ENCODE peak calls at places on chromosomes 7 and 10, in eight cellular contexts. One of them, this sample, is unnamed.

GRCh38 chr7:7190142-7190541 is 7.8 kb downstream of the C1GALT1 start:
- DNase-seq in B cell: no peak
- DNase-seq in A172: peak; percentile 33
- DNase-seq in T-helper 2 cell: no peak
- DNase-seq in heart left ventricle: no peak
- DNase-seq in colonic mucosa: no peak
- DNase-seq in A549: peak; percentile 18
- DNase-seq in RWPE2: no peak
- DNase-seq in this sample: no peak

GRCh38 chr7:31883761-31884164 is 186.4 kb downstream of the PDE1C start:
- DNase-seq in heart left ventricle: no peak
- DNase-seq in RWPE2: no peak
- DNase-seq in A172: peak; percentile 85
- DNase-seq in colonic mucosa: no peak
- DNase-seq in B cell: no peak
- DNase-seq in T-helper 2 cell: no peak
- DNase-seq in A549: peak; percentile 49
- DNase-seq in this sample: no peak

GRCh38 chr7:69438584-69438983 is 159.7 kb upstream of the AUTS2 start:
- DNase-seq in A172: no peak
- DNase-seq in colonic mucosa: no peak
- DNase-seq in A549: no peak
- DNase-seq in T-helper 2 cell: no peak
- DNase-seq in RWPE2: no peak
- DNase-seq in heart left ventricle: no peak
- DNase-seq in B cell: no peak
- DNase-seq in this sample: no peak

GRCh38 chr10:88194961-88195367 is 331.5 kb downstream of the PTEN start:
- DNase-seq in T-helper 2 cell: no peak
- DNase-seq in heart left ventricle: no peak
- DNase-seq in RWPE2: no peak
- DNase-seq in A172: no peak
- DNase-seq in colonic mucosa: no peak
- DNase-seq in A549: no peak
- DNase-seq in B cell: no peak
- DNase-seq in this sample: no peak

GRCh38 chr7:64625114-64626082 is 40.5 kb upstream of the ZNF107 start:
- DNase-seq in B cell: peak; percentile 18
- DNase-seq in RWPE2: no peak
- DNase-seq in A549: no peak
- DNase-seq in heart left ventricle: no peak
- DNase-seq in T-helper 2 cell: no peak
- DNase-seq in A172: no peak
- DNase-seq in colonic mucosa: no peak
- DNase-seq in this sample: no peak

GRCh38 chr7:142612264-142612881 is 136.9 kb upstream of the PRSS1 start:
- DNase-seq in A172: peak; percentile 75
- DNase-seq in RWPE2: no peak
- DNase-seq in colonic mucosa: no peak
- DNase-seq in A549: no peak
- DNase-seq in heart left ventricle: no peak
- DNase-seq in B cell: no peak
- DNase-seq in T-helper 2 cell: no peak
- DNase-seq in this sample: no peak

GRCh38 chr10:5446390-5446926 is 34.1 kb downstream of the NET1 start:
- DNase-seq in RWPE2: peak; percentile 88
- DNase-seq in colonic mucosa: peak; percentile 99
- DNase-seq in A172: peak; percentile 79
- DNase-seq in T-helper 2 cell: peak; percentile 75
- DNase-seq in heart left ventricle: peak; percentile 89
- DNase-seq in B cell: peak; percentile 84
- DNase-seq in A549: peak; percentile 89
- DNase-seq in this sample: peak; percentile 79

GRCh38 chr10:101032637-101033201 is 1.7 kb downstream of the SFXN3 start:
- DNase-seq in T-helper 2 cell: no peak
- DNase-seq in colonic mucosa: peak; percentile 61
- DNase-seq in A549: peak; percentile 65
- DNase-seq in RWPE2: no peak
- DNase-seq in A172: peak; percentile 95
- DNase-seq in B cell: no peak
- DNase-seq in heart left ventricle: peak; percentile 70
- DNase-seq in this sample: no peak

GRCh38 chr7:89246196-89246595 is 450.7 kb upstream of the TEX47 start:
- DNase-seq in A172: no peak
- DNase-seq in colonic mucosa: no peak
- DNase-seq in heart left ventricle: no peak
- DNase-seq in A549: no peak
- DNase-seq in T-helper 2 cell: no peak
- DNase-seq in RWPE2: no peak
- DNase-seq in B cell: no peak
- DNase-seq in this sample: no peak

GRCh38 chr10:17220652-17221100 is 7.4 kb upstream of the VIM start:
- DNase-seq in RWPE2: no peak
- DNase-seq in B cell: no peak
- DNase-seq in A549: no peak
- DNase-seq in colonic mucosa: no peak
- DNase-seq in heart left ventricle: no peak
- DNase-seq in T-helper 2 cell: no peak
- DNase-seq in A172: no peak
- DNase-seq in this sample: no peak

GRCh38 chr7:5704534-5704922 is 76.9 kb downstream of the RNF216 start:
- DNase-seq in A172: peak; percentile 85
- DNase-seq in B cell: peak; percentile 62
- DNase-seq in T-helper 2 cell: peak; percentile 63
- DNase-seq in RWPE2: no peak
- DNase-seq in heart left ventricle: peak; percentile 81
- DNase-seq in colonic mucosa: peak; percentile 76
- DNase-seq in A549: peak; percentile 77
- DNase-seq in this sample: peak; percentile 70

GRCh38 chr10:97013983-97014382 is 171.8 kb downstream of the SLIT1 start:
- DNase-seq in A172: no peak
- DNase-seq in A549: no peak
- DNase-seq in heart left ventricle: no peak
- DNase-seq in RWPE2: no peak
- DNase-seq in colonic mucosa: no peak
- DNase-seq in B cell: no peak
- DNase-seq in T-helper 2 cell: no peak
- DNase-seq in this sample: no peak

GRCh38 chr7:50270531-50271018 is 33.9 kb upstream of the IKZF1 start:
- DNase-seq in heart left ventricle: no peak
- DNase-seq in A549: no peak
- DNase-seq in A172: no peak
- DNase-seq in T-helper 2 cell: no peak
- DNase-seq in B cell: no peak
- DNase-seq in colonic mucosa: no peak
- DNase-seq in RWPE2: no peak
- DNase-seq in this sample: no peak

GRCh38 chr7:102260856-102261255 is 25.8 kb upstream of the SH2B2 start:
- DNase-seq in B cell: no peak
- DNase-seq in colonic mucosa: no peak
- DNase-seq in T-helper 2 cell: no peak
- DNase-seq in RWPE2: no peak
- DNase-seq in A172: no peak
- DNase-seq in A549: no peak
- DNase-seq in heart left ventricle: peak; percentile 54
- DNase-seq in this sample: peak; percentile 58

GRCh38 chr7:6530626-6531491 is 20.4 kb downstream of the GRID2IP start:
- DNase-seq in A549: no peak
- DNase-seq in A172: no peak
- DNase-seq in RWPE2: no peak
- DNase-seq in heart left ventricle: no peak
- DNase-seq in B cell: peak; percentile 89
- DNase-seq in T-helper 2 cell: peak; percentile 25
- DNase-seq in colonic mucosa: peak; percentile 43
- DNase-seq in this sample: no peak

GRCh38 chr10:92420554-92421275 is 129.7 kb downstream of the MARCHF5 start:
- DNase-seq in colonic mucosa: no peak
- DNase-seq in heart left ventricle: no peak
- DNase-seq in B cell: peak; percentile 33
- DNase-seq in A549: no peak
- DNase-seq in A172: no peak
- DNase-seq in RWPE2: no peak
- DNase-seq in T-helper 2 cell: no peak
- DNase-seq in this sample: no peak

GRCh38 chr7:1913290-1914282 is 243.5 kb downstream of the ELFN1 start:
- DNase-seq in A549: no peak
- DNase-seq in heart left ventricle: no peak
- DNase-seq in B cell: no peak
- DNase-seq in T-helper 2 cell: no peak
- DNase-seq in RWPE2: no peak
- DNase-seq in A172: no peak
- DNase-seq in colonic mucosa: no peak
- DNase-seq in this sample: no peak

GRCh38 chr10:72951760-72952159 is 2.8 kb downstream of the PLA2G12B start:
- DNase-seq in A549: no peak
- DNase-seq in colonic mucosa: no peak
- DNase-seq in T-helper 2 cell: no peak
- DNase-seq in B cell: no peak
- DNase-seq in A172: no peak
- DNase-seq in RWPE2: no peak
- DNase-seq in heart left ventricle: no peak
- DNase-seq in this sample: no peak

GRCh38 chr10:3886666-3887251 is 101.8 kb upstream of the KLF6 start:
- DNase-seq in RWPE2: no peak
- DNase-seq in A172: peak; percentile 80
- DNase-seq in B cell: no peak
- DNase-seq in heart left ventricle: peak; percentile 38
- DNase-seq in colonic mucosa: no peak
- DNase-seq in A549: peak; percentile 88
- DNase-seq in T-helper 2 cell: no peak
- DNase-seq in this sample: no peak

GRCh38 chr10:73209705-73210104 is 37.4 kb downstream of the DNAJC9 start:
- DNase-seq in T-helper 2 cell: no peak
- DNase-seq in A172: peak; percentile 25
- DNase-seq in colonic mucosa: no peak
- DNase-seq in RWPE2: no peak
- DNase-seq in heart left ventricle: no peak
- DNase-seq in A549: no peak
- DNase-seq in B cell: no peak
- DNase-seq in this sample: no peak

GRCh38 chr10:114694062-114694461 is 36.0 kb upstream of the ABLIM1 start:
- DNase-seq in A549: no peak
- DNase-seq in B cell: no peak
- DNase-seq in heart left ventricle: no peak
- DNase-seq in RWPE2: no peak
- DNase-seq in A172: no peak
- DNase-seq in colonic mucosa: no peak
- DNase-seq in T-helper 2 cell: no peak
- DNase-seq in this sample: no peak

GRCh38 chr7:91264924-91265681 is 870 bp downstream of the FZD1 start:
- DNase-seq in colonic mucosa: peak; percentile 43
- DNase-seq in T-helper 2 cell: no peak
- DNase-seq in heart left ventricle: peak; percentile 49
- DNase-seq in B cell: peak; percentile 57
- DNase-seq in A172: no peak
- DNase-seq in A549: peak; percentile 65
- DNase-seq in RWPE2: peak; percentile 67
- DNase-seq in this sample: peak; percentile 33

GRCh38 chr10:1540144-1540543 is 197.2 kb downstream of the ADARB2 start:
- DNase-seq in B cell: no peak
- DNase-seq in heart left ventricle: no peak
- DNase-seq in T-helper 2 cell: no peak
- DNase-seq in RWPE2: no peak
- DNase-seq in A549: no peak
- DNase-seq in A172: no peak
- DNase-seq in colonic mucosa: no peak
- DNase-seq in this sample: no peak

GRCh38 chr7:91434821-91435220 is 170.6 kb downstream of the FZD1 start:
- DNase-seq in T-helper 2 cell: no peak
- DNase-seq in heart left ventricle: no peak
- DNase-seq in B cell: no peak
- DNase-seq in A172: no peak
- DNase-seq in RWPE2: no peak
- DNase-seq in A549: no peak
- DNase-seq in colonic mucosa: no peak
- DNase-seq in this sample: no peak

GRCh38 chr7:82039621-82040020 is 269.8 kb upstream of the HGF start:
- DNase-seq in B cell: no peak
- DNase-seq in A172: no peak
- DNase-seq in RWPE2: no peak
- DNase-seq in T-helper 2 cell: no peak
- DNase-seq in A549: no peak
- DNase-seq in heart left ventricle: no peak
- DNase-seq in colonic mucosa: no peak
- DNase-seq in this sample: no peak

GRCh38 chr7:47483604-47484273 is 98.2 kb downstream of the TNS3 start:
- DNase-seq in A549: no peak
- DNase-seq in T-helper 2 cell: no peak
- DNase-seq in colonic mucosa: no peak
- DNase-seq in A172: no peak
- DNase-seq in heart left ventricle: no peak
- DNase-seq in B cell: no peak
- DNase-seq in RWPE2: no peak
- DNase-seq in this sample: no peak

GRCh38 chr7:140007051-140007690 is 55.6 kb downstream of the PARP12 start:
- DNase-seq in B cell: no peak
- DNase-seq in A549: no peak
- DNase-seq in heart left ventricle: no peak
- DNase-seq in T-helper 2 cell: no peak
- DNase-seq in RWPE2: no peak
- DNase-seq in A172: no peak
- DNase-seq in colonic mucosa: no peak
- DNase-seq in this sample: no peak

GRCh38 chr7:131331806-131332205 is 4.1 kb downstream of the MKLN1 start:
- DNase-seq in T-helper 2 cell: no peak
- DNase-seq in heart left ventricle: no peak
- DNase-seq in A172: no peak
- DNase-seq in B cell: no peak
- DNase-seq in A549: no peak
- DNase-seq in RWPE2: no peak
- DNase-seq in colonic mucosa: no peak
- DNase-seq in this sample: no peak

GRCh38 chr10:49621561-49621960 is 7.7 kb downstream of the CHAT start:
- DNase-seq in T-helper 2 cell: no peak
- DNase-seq in B cell: no peak
- DNase-seq in heart left ventricle: no peak
- DNase-seq in A172: no peak
- DNase-seq in A549: no peak
- DNase-seq in colonic mucosa: no peak
- DNase-seq in RWPE2: no peak
- DNase-seq in this sample: no peak